ENCODE peak calls at places on chromosomes 7 and 10, in seven cellular contexts. W, N, Y, I, B, P and A are unnamed samples.

GRCh38 chr7:3888096-3888495 is 587.0 kb downstream of the SDK1 start:
- DNase-seq in I (no peak), W (no peak), P (no peak), N (no peak), B (no peak), Y (no peak), A (no peak)

GRCh38 chr10:79148452-79149344 is 79.9 kb downstream of the ZMIZ1 start:
- DNase-seq in N (no peak), Y (peak), I (no peak), P (no peak), B (peak), W (no peak), A (no peak)

GRCh38 chr10:125409756-125410155 is 249.4 kb upstream of the CTBP2 start:
- DNase-seq in W (no peak), N (no peak), P (no peak), I (no peak), Y (no peak), B (no peak), A (no peak)

GRCh38 chr7:6654113-6654841 is 17.2 kb downstream of the ZNF316 start:
- DNase-seq in B (peak), I (no peak), P (no peak), W (no peak), N (no peak), Y (no peak), A (no peak)

GRCh38 chr10:110919349-110919931 is at the start of gene SHOC2:
- DNase-seq in Y (peak), W (peak), I (no peak), N (no peak), P (peak), B (peak), A (peak)

GRCh38 chr10:69847883-69848282 is 46.2 kb downstream of the COL13A1 start:
- DNase-seq in N (no peak), P (no peak), Y (no peak), I (no peak), B (no peak), W (no peak), A (no peak)

GRCh38 chr10:99395750-99396445 is 34.5 kb downstream of the GOT1 start:
- DNase-seq in I (peak), N (peak), W (no peak), P (no peak), Y (peak), B (peak), A (no peak)

GRCh38 chr7:50703654-50704053 is 79.0 kb downstream of the GRB10 start:
- DNase-seq in P (no peak), B (no peak), Y (no peak), I (no peak), N (no peak), W (no peak), A (no peak)

GRCh38 chr7:71198391-71198790 is 66.4 kb downstream of the GALNT17 start:
- DNase-seq in W (no peak), P (no peak), N (no peak), Y (no peak), B (no peak), I (no peak), A (no peak)

GRCh38 chr7:29923231-29923630 is 66.4 kb downstream of the SCRN1 start:
- DNase-seq in P (no peak), B (no peak), W (no peak), I (no peak), Y (no peak), N (no peak), A (no peak)

GRCh38 chr10:66931340-66931948 is 5.6 kb downstream of the LRRTM3 start:
- DNase-seq in I (peak), B (no peak), P (no peak), N (peak), Y (peak), W (peak), A (peak)

GRCh38 chr7:954330-955238 is at the start of gene ADAP1:
- DNase-seq in W (peak), B (peak), N (no peak), I (no peak), Y (peak), P (peak), A (peak)

GRCh38 chr7:103929808-103930415 is 59.5 kb downstream of the RELN start:
- DNase-seq in W (no peak), Y (peak), B (no peak), N (no peak), I (no peak), P (no peak), A (no peak)

GRCh38 chr10:93445097-93445960 is 36.8 kb downstream of the MYOF start:
- DNase-seq in W (peak), N (peak), Y (peak), B (peak), I (peak), P (no peak), A (no peak)

GRCh38 chr10:31242902-31243301 is 76.1 kb upstream of the ZEB1 start:
- DNase-seq in N (peak), I (peak), Y (peak), B (no peak), W (no peak), P (no peak), A (peak)

GRCh38 chr10:47359626-47360418 is 11.7 kb downstream of the RBP3 start:
- DNase-seq in B (no peak), W (no peak), I (no peak), N (no peak), P (no peak), Y (no peak), A (no peak)

GRCh38 chr7:140726304-140726703 is 29.8 kb downstream of the NDUFB2 start:
- DNase-seq in P (no peak), B (no peak), W (peak), Y (peak), N (no peak), I (no peak), A (no peak)

GRCh38 chr7:38584443-38585210 is 46.5 kb downstream of the AMPH start:
- DNase-seq in P (no peak), Y (peak), W (no peak), I (no peak), N (peak), B (no peak), A (no peak)

GRCh38 chr7:45125193-45125904 is 13.9 kb upstream of the TBRG4 start:
- DNase-seq in I (no peak), W (no peak), Y (no peak), B (no peak), P (no peak), N (no peak), A (no peak)

GRCh38 chr7:24283900-24284698 is at the start of gene NPY:
- DNase-seq in Y (no peak), B (no peak), P (no peak), N (no peak), I (no peak), W (no peak), A (peak)

GRCh38 chr10:78460204-78460603 is 426.5 kb downstream of the RPS24 start:
- DNase-seq in N (no peak), P (no peak), I (no peak), B (no peak), W (no peak), Y (no peak), A (no peak)

GRCh38 chr7:2808891-2809660 is 35.0 kb downstream of the GNA12 start:
- DNase-seq in N (no peak), I (no peak), W (no peak), B (peak), Y (peak), P (no peak), A (no peak)

GRCh38 chr7:159192013-159192412 is 47.3 kb upstream of the VIPR2 start:
- DNase-seq in Y (no peak), W (no peak), B (no peak), N (no peak), P (no peak), I (no peak), A (no peak)

GRCh38 chr10:29969255-29970011 is 90.0 kb downstream of the JCAD start:
- DNase-seq in Y (no peak), B (no peak), W (no peak), N (no peak), P (no peak), I (no peak), A (no peak)

GRCh38 chr7:48148311-48148710 is 22.9 kb upstream of the ABCA13 start:
- DNase-seq in Y (peak), B (no peak), W (no peak), N (no peak), P (no peak), I (no peak), A (no peak)

GRCh38 chr7:111931958-111932357 is 274.2 kb downstream of the DOCK4 start:
- DNase-seq in Y (no peak), W (no peak), N (no peak), B (no peak), P (no peak), I (no peak), A (no peak)

GRCh38 chr7:18541189-18541870 is 45.8 kb downstream of the HDAC9 start:
- DNase-seq in W (no peak), N (peak), B (peak), Y (no peak), I (peak), P (no peak), A (no peak)

GRCh38 chr7:30308392-30308791 is 24.0 kb downstream of the ZNRF2 start:
- DNase-seq in Y (peak), P (no peak), W (no peak), I (no peak), B (no peak), N (no peak), A (peak)

GRCh38 chr7:81887098-81887497 is 117.3 kb upstream of the HGF start:
- DNase-seq in P (no peak), I (no peak), B (no peak), Y (no peak), N (no peak), W (peak), A (no peak)

GRCh38 chr10:95236068-95236903 is 42.2 kb downstream of the ACSM6 start:
- DNase-seq in B (no peak), Y (peak), N (no peak), P (no peak), W (peak), I (no peak), A (peak)

GRCh38 chr10:69222157-69223027 is 2.3 kb downstream of the HKDC1 start:
- DNase-seq in I (no peak), P (peak), Y (peak), B (peak), W (peak), N (no peak), A (peak)

GRCh38 chr10:88810196-88810961 is 7.8 kb downstream of the LIPM start:
- DNase-seq in N (no peak), I (peak), Y (peak), P (peak), W (peak), B (no peak), A (peak)

GRCh38 chr7:152056621-152057274 is 31.3 kb downstream of the GALNT11 start:
- DNase-seq in I (no peak), B (no peak), Y (no peak), N (no peak), W (no peak), P (no peak), A (no peak)

GRCh38 chr7:46153951-46154787 is 233.1 kb upstream of the IGFBP3 start:
- DNase-seq in N (no peak), I (no peak), B (no peak), P (no peak), Y (peak), W (no peak), A (peak)

GRCh38 chr7:46153583-46153950 is 232.5 kb upstream of the IGFBP3 start:
- DNase-seq in I (no peak), B (no peak), N (no peak), W (no peak), Y (no peak), P (no peak), A (no peak)

GRCh38 chr7:46150202-46150601 is 229.1 kb upstream of the IGFBP3 start:
- DNase-seq in I (no peak), Y (no peak), B (no peak), P (no peak), W (no peak), N (no peak), A (no peak)

GRCh38 chr7:46150721-46151120 is 229.6 kb upstream of the IGFBP3 start:
- DNase-seq in I (no peak), N (no peak), P (no peak), B (no peak), Y (no peak), W (no peak), A (no peak)

GRCh38 chr7:46152671-46153070 is 231.6 kb upstream of the IGFBP3 start:
- DNase-seq in B (no peak), Y (no peak), N (no peak), I (no peak), W (peak), P (no peak), A (no peak)
- TF ChIP-seq CTCF in B (no peak), Y (peak), N (no peak), I (no peak), W (peak), P (no peak), A (no peak)

GRCh38 chr10:27072436-27073114 is 27.7 kb downstream of the ANKRD26 start:
- DNase-seq in N (no peak), B (no peak), Y (no peak), W (no peak), P (no peak), I (no peak), A (peak)
- TF ChIP-seq CTCF in N (no peak), B (no peak), Y (peak), W (peak), P (no peak), I (no peak), A (no peak)

GRCh38 chr10:48614481-48615383 is 9.9 kb upstream of the ARHGAP22 start:
- DNase-seq in I (peak), N (no peak), P (no peak), Y (peak), W (no peak), B (no peak), A (no peak)
- TF ChIP-seq CTCF in I (peak), N (peak), P (no peak), Y (peak), W (peak), B (no peak), A (peak)

DNA sequence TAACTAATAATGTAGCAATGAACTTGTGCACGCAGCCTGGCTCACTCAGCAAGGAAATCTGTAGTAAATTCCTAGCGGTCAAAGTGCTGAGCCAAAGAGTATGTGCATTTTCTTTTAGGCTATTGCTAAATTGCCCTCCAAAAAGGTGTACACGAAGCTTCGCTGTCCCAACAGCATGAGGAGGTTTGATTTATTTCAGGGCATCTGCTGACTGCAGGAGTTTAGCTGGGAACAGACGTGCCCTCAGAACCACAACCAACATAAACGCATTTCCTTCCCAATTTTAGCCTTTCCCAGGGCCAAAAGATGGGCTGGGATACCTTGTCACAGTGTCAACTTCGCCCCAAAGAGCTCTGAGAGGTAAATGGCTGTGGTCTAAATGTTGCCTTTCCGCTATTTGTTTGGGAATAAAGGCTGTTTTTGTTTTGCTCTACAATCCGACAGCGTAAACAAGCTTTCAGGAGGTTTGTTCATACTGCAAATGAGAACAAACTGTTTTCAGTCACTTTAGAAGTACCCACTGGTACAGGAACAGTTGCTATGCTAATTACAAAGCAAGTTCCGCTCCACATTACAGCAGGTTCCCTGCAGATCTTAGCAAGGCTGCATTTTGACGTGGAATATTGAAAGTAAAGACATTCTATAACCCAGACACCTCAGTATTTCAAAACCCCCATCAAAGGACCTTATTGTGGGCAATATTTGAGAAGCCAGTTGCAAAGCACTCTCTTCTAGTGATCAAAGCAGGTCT is 16.7 kb downstream of the VSIR start:
- DNase-seq in B (no peak), N (no peak), P (no peak), Y (no peak), I (no peak), W (no peak), A (no peak)
- TF ChIP-seq CTCF in B (no peak), N (no peak), P (no peak), Y (no peak), I (no peak), W (no peak), A (no peak)

DNA sequence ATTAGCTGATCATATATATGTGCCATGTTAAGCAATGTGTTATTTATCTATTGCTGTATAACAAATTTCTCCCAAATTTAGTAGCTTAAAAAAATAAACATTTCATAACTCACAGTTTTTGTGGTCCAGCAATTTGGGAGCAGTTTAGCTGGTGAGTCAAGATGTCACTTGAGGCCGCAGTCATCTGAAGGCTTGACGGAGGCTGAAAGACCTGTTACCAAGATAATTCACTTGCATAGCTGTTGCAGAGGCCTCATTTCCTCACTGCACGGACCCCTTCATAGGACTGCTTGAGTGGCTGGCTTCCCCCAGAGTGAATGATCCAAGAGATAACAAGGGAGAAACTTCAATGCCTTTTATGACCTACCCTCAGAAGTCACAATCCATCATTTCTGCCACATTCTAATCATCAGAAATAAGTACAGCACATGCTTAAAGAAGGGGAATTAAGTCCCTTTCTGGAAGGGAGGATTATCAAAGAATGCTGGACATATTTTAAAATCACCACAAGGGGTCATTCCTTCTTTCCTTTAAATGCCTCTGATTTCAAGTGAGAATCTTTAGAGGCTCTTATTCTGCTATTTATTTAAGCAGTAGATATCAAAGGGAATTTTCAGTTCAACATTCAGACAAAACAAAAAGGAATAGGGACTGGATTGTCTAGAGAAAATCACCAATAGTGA is 10.5 kb upstream of the SRPK2 start:
- DNase-seq in I (peak), B (no peak), N (no peak), P (no peak), W (peak), Y (peak), A (no peak)
- TF ChIP-seq CTCF in I (peak), B (no peak), N (no peak), P (no peak), W (peak), Y (peak), A (no peak)

GRCh38 chr7:114823290-114823689 is 98.6 kb upstream of the MDFIC start:
- DNase-seq in I (no peak), N (no peak), P (no peak), Y (peak), W (no peak), B (no peak), A (no peak)

GRCh38 chr7:114820993-114821945 is 100.6 kb upstream of the MDFIC start:
- DNase-seq in I (no peak), Y (no peak), W (no peak), P (no peak), N (peak), B (no peak), A (no peak)

GRCh38 chr7:114822131-114822530 is 99.8 kb upstream of the MDFIC start:
- DNase-seq in Y (no peak), N (no peak), I (no peak), B (no peak), P (no peak), W (no peak), A (no peak)

GRCh38 chr7:114822844-114823243 is 99.0 kb upstream of the MDFIC start:
- DNase-seq in B (no peak), Y (peak), N (no peak), W (no peak), P (no peak), I (no peak), A (no peak)

GRCh38 chr7:114825423-114825951 is 96.4 kb upstream of the MDFIC start:
- DNase-seq in N (no peak), W (no peak), I (no peak), P (no peak), B (no peak), Y (no peak), A (peak)
- TF ChIP-seq CTCF in N (no peak), W (no peak), I (no peak), P (no peak), B (no peak), Y (no peak), A (no peak)

DNA sequence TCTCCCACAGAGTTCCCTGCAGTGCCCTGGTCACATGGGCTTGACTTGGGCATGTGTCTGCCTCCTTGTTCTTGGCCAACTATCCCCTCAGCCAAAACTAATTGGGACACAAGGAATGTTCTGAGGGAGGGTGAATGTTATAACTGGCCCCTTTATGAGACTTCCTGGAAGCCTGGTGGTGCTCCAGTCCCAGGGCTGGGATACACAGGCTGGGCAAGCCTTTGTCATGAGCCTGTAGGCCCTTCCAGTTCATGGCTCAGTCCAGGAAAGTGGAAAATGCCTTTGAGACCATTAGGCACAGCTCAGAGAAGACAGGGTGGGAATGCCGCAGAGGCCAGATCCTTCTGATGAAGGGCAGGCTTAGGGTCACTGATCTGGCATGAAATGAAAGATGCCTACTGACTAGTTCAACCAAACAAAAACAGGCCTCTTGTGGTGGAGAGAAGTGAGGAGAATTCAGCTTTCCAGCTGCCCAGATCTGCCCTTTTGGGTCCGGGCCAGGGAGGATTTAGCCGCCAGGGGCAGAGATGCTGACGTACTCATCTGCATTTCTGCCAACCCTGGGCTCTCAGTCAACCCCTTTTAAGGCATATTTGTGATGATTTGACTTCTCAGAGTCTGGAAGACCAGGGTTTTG is 961.5 kb downstream of the KCNMA1 start:
- DNase-seq in P (no peak), Y (peak), W (no peak), B (no peak), N (no peak), I (peak), A (no peak)
- TF ChIP-seq CTCF in P (no peak), Y (no peak), W (no peak), B (no peak), N (no peak), I (no peak), A (no peak)

GRCh38 chr7:134694299-134694698 is 47.6 kb downstream of the BPGM start:
- DNase-seq in Y (no peak), I (no peak), P (no peak), N (no peak), B (no peak), W (no peak), A (no peak)
- TF ChIP-seq CTCF in Y (peak), I (peak), P (no peak), N (peak), B (no peak), W (peak), A (peak)

GRCh38 chr7:74115326-74115725 is 31.7 kb downstream of the LIMK1 start:
- DNase-seq in P (no peak), N (no peak), I (no peak), W (no peak), Y (no peak), B (no peak), A (no peak)
- TF ChIP-seq CTCF in P (no peak), N (peak), I (no peak), W (peak), Y (peak), B (no peak), A (no peak)

GRCh38 chr7:66894463-66895080 is 26.5 kb upstream of the TMEM248 start:
- DNase-seq in Y (no peak), I (no peak), W (no peak), B (no peak), N (no peak), P (no peak), A (no peak)
- TF ChIP-seq CTCF in Y (peak), I (no peak), W (peak), B (no peak), N (no peak), P (no peak), A (no peak)